ENCODE peak calls at places on chromosome 1, in eight cellular contexts. X is globus pallidus, H is posterior cingulate gyrus, B is EH, M is fibroblast of lung, Y is T-helper 9 cell, S is epithelial cell of esophagus, D is amygdala. U is an unnamed sample.

GRCh38 chr1:226627050-226627755 is 78.6 kb downstream of the STUM start:
- DNase-seq in D (no peak), X (no peak), M (no peak), H (peak), Y (no peak), S (no peak), B (no peak), U (no peak)

GRCh38 chr1:225532240-225532944 is 104.6 kb upstream of the LBR start:
- DNase-seq in S (peak), B (no peak), M (no peak), Y (no peak), D (no peak), X (no peak), H (no peak), U (no peak)

GRCh38 chr1:162347281-162347680 is 29.4 kb downstream of the SPATA46 start:
- DNase-seq in H (no peak), X (no peak), Y (no peak), D (no peak), M (peak), S (no peak), B (no peak), U (no peak)

GRCh38 chr1:97144527-97144926 is 422.9 kb downstream of the PTBP2 start:
- DNase-seq in S (peak), H (no peak), X (no peak), D (no peak), Y (no peak), B (peak), M (peak), U (peak)

GRCh38 chr1:109499661-109500536 is 6.0 kb downstream of the CYB561D1 start:
- DNase-seq in S (peak), H (no peak), X (peak), Y (peak), D (peak), B (peak), M (peak), U (peak)

GRCh38 chr1:181131255-181131901 is 42.9 kb downstream of the IER5 start:
- DNase-seq in X (no peak), Y (no peak), B (no peak), M (no peak), H (no peak), S (no peak), D (no peak), U (no peak)

GRCh38 chr1:51290489-51290847 is 39.9 kb downstream of the TTC39A start:
- DNase-seq in D (no peak), Y (no peak), X (no peak), M (no peak), B (no peak), S (no peak), H (no peak), U (no peak)

GRCh38 chr1:91731815-91732214 is 154.1 kb downstream of the TGFBR3 start:
- DNase-seq in D (no peak), B (no peak), M (peak), Y (peak), X (no peak), S (peak), H (no peak), U (no peak)

GRCh38 chr1:215119719-215120118 is 37.2 kb downstream of the KCNK2 start:
- DNase-seq in Y (no peak), S (no peak), D (no peak), B (no peak), H (no peak), M (no peak), X (no peak), U (no peak)

GRCh38 chr1:37606481-37607263 is 10.9 kb upstream of the GNL2 start:
- DNase-seq in D (no peak), B (peak), X (peak), H (no peak), Y (no peak), S (no peak), M (peak), U (no peak)

GRCh38 chr1:46529031-46529630 is 22.3 kb downstream of the KNCN start:
- DNase-seq in X (no peak), B (no peak), H (peak), Y (no peak), S (peak), M (no peak), D (no peak), U (peak)

GRCh38 chr1:86871001-86871400 is 42.9 kb downstream of the SELENOF start:
- DNase-seq in D (no peak), H (no peak), M (no peak), Y (no peak), X (no peak), S (no peak), B (no peak), U (no peak)

GRCh38 chr1:230288641-230289349 is 137.3 kb downstream of the PGBD5 start:
- DNase-seq in Y (no peak), H (peak), S (no peak), D (no peak), B (peak), M (peak), X (no peak), U (no peak)

GRCh38 chr1:208192989-208193388 is 51.2 kb downstream of the PLXNA2 start:
- DNase-seq in X (no peak), S (no peak), D (no peak), B (no peak), Y (no peak), H (no peak), M (no peak), U (no peak)

GRCh38 chr1:117826551-117827078 is 102.8 kb downstream of the GDAP2 start:
- DNase-seq in B (peak), S (peak), D (no peak), Y (no peak), X (peak), H (no peak), M (peak), U (no peak)

GRCh38 chr1:235415008-235415904 is 48.0 kb downstream of the TBCE start:
- DNase-seq in B (peak), D (peak), X (peak), H (peak), Y (peak), S (peak), M (peak), U (peak)

GRCh38 chr1:3907031-3907534 is 7.0 kb upstream of the C1orf174 start:
- DNase-seq in H (peak), X (no peak), M (no peak), Y (no peak), D (no peak), S (peak), B (peak), U (peak)

GRCh38 chr1:43238104-43238503 is 31.7 kb upstream of the TMEM125 start:
- DNase-seq in X (peak), M (peak), H (peak), D (peak), Y (no peak), S (peak), B (peak), U (peak)

GRCh38 chr1:37537378-37537777 is 16.7 kb downstream of the SNIP1 start:
- DNase-seq in D (no peak), S (peak), B (peak), H (no peak), Y (no peak), M (peak), X (no peak), U (no peak)

GRCh38 chr1:48405400-48405799 is 66.6 kb downstream of the SPATA6 start:
- DNase-seq in H (no peak), Y (no peak), X (peak), S (no peak), B (peak), D (no peak), M (peak), U (no peak)

GRCh38 chr1:203661572-203661971 is 34.9 kb downstream of the ATP2B4 start:
- DNase-seq in X (no peak), S (no peak), B (no peak), M (no peak), D (no peak), H (no peak), Y (no peak), U (no peak)

GRCh38 chr1:101291562-101292035 is 54.8 kb downstream of the S1PR1 start:
- DNase-seq in Y (peak), D (no peak), B (peak), S (peak), H (no peak), M (peak), X (peak), U (peak)

GRCh38 chr1:228283043-228283371 is 75.2 kb downstream of the OBSCN start:
- DNase-seq in Y (no peak), H (peak), S (no peak), X (no peak), M (no peak), D (no peak), B (no peak), U (no peak)

GRCh38 chr1:15510611-15511405 is 13.2 kb downstream of the CASP9 start:
- DNase-seq in X (no peak), S (no peak), M (peak), Y (no peak), B (no peak), H (peak), D (no peak), U (no peak)

GRCh38 chr1:183757061-183757460 is 47.9 kb upstream of the RGL1 start:
- DNase-seq in Y (no peak), B (peak), X (no peak), D (no peak), M (peak), H (no peak), S (peak), U (no peak)

GRCh38 chr1:63068626-63069025 is 253.7 kb upstream of the FOXD3 start:
- DNase-seq in S (peak), M (no peak), D (no peak), H (no peak), X (no peak), B (no peak), Y (no peak), U (no peak)

GRCh38 chr1:36740446-36740845 is 257.7 kb upstream of the CSF3R start:
- DNase-seq in B (no peak), S (no peak), D (no peak), M (no peak), H (no peak), X (no peak), Y (no peak), U (no peak)

GRCh38 chr1:231000639-231001038 is 21.7 kb downstream of the ARV1 start:
- DNase-seq in M (no peak), S (no peak), D (no peak), H (no peak), X (no peak), B (no peak), Y (no peak), U (no peak)

GRCh38 chr1:212721388-212722247 is 22.0 kb upstream of the BATF3 start:
- DNase-seq in B (peak), S (peak), H (no peak), X (no peak), D (no peak), Y (no peak), M (peak), U (no peak)

GRCh38 chr1:81453345-81453703 is 347.4 kb upstream of the ADGRL2 start:
- DNase-seq in D (no peak), B (no peak), Y (no peak), H (no peak), S (no peak), X (no peak), M (no peak), U (no peak)

GRCh38 chr1:54493608-54494007 is 54.4 kb upstream of the ACOT11 start:
- DNase-seq in X (no peak), B (peak), D (no peak), M (no peak), H (no peak), Y (no peak), S (peak), U (no peak)

GRCh38 chr1:174726167-174726879 is 273.4 kb upstream of the CACYBP start:
- DNase-seq in Y (no peak), S (peak), B (peak), D (no peak), M (peak), H (no peak), X (peak), U (peak)

GRCh38 chr1:206674745-206675175 is 9.9 kb upstream of the MAPKAPK2 start:
- DNase-seq in M (peak), H (no peak), Y (no peak), X (no peak), S (peak), D (no peak), B (peak), U (no peak)

GRCh38 chr1:221394011-221394544 is 347.8 kb downstream of the DUSP10 start:
- DNase-seq in H (no peak), D (no peak), Y (no peak), M (peak), B (peak), S (peak), X (no peak), U (peak)

GRCh38 chr1:185442065-185442464 is 125.0 kb upstream of the IVNS1ABP start:
- DNase-seq in Y (no peak), X (no peak), M (peak), D (no peak), H (no peak), B (peak), S (no peak), U (no peak)

GRCh38 chr1:3831689-3832088 is 25.3 kb downstream of the CEP104 start:
- DNase-seq in B (peak), H (no peak), S (no peak), Y (no peak), D (no peak), M (no peak), X (no peak), U (no peak)

GRCh38 chr1:53927376-53927881 is 18.1 kb downstream of the IFT25 start:
- DNase-seq in D (no peak), S (no peak), H (no peak), Y (no peak), X (no peak), B (no peak), M (no peak), U (no peak)

GRCh38 chr1:33455537-33456301 is 16.7 kb upstream of the ZSCAN20 start:
- DNase-seq in Y (no peak), S (peak), H (no peak), M (peak), B (peak), D (peak), X (peak), U (peak)

U was measured in SK-MEL-5.